ENCODE peak calls at places on chromosomes 7 and 10, in seven cellular contexts. J is coronary artery, D is prostate gland, X is transverse colon, C is OCI-LY7, S is left ventricle myocardium inferior, I is cardiac fibroblast. B is an unnamed sample.

GRCh38 chr10:99532687-99533495 is at the start of gene NKX2-3:
- DNase-seq in J (no peak), I (peak), S (peak), X (peak), C (no peak), D (no peak), B (peak)

GRCh38 chr10:66746246-66746645 is 179.6 kb upstream of the LRRTM3 start:
- DNase-seq in S (no peak), D (no peak), J (no peak), I (peak), X (no peak), C (no peak), B (no peak)

GRCh38 chr10:13331641-13332040 is 16.5 kb downstream of the SEPHS1 start:
- DNase-seq in I (peak), X (no peak), D (no peak), J (no peak), S (no peak), C (no peak), B (no peak)

GRCh38 chr7:134553976-134554375 is 5.1 kb downstream of the AKR1B15 start:
- DNase-seq in C (peak), I (no peak), D (no peak), S (no peak), X (no peak), J (no peak), B (no peak)

GRCh38 chr7:110767550-110768137 is 323.3 kb upstream of the LRRN3 start:
- DNase-seq in J (no peak), C (no peak), X (no peak), S (no peak), I (no peak), D (no peak), B (no peak)

GRCh38 chr7:115471891-115472290 is 550.0 kb downstream of the MDFIC start:
- DNase-seq in C (no peak), D (no peak), X (no peak), S (no peak), J (no peak), I (peak), B (no peak)

GRCh38 chr7:80335473-80336232 is 176.2 kb downstream of the GNAT3 start:
- DNase-seq in I (peak), S (no peak), C (no peak), D (no peak), J (no peak), X (peak), B (no peak)

GRCh38 chr7:128743112-128743772 is 4.1 kb downstream of the CALU start:
- DNase-seq in D (no peak), X (no peak), I (no peak), C (no peak), J (no peak), S (no peak), B (no peak)

GRCh38 chr7:29920491-29920890 is 69.1 kb downstream of the SCRN1 start:
- DNase-seq in S (no peak), X (no peak), J (no peak), D (no peak), C (no peak), I (no peak), B (no peak)

GRCh38 chr10:98293550-98294269 is 25.7 kb upstream of the LOXL4 start:
- DNase-seq in C (no peak), X (no peak), D (no peak), S (peak), J (no peak), I (no peak), B (no peak)

GRCh38 chr7:111708072-111708471 is 145.8 kb upstream of the IMMP2L start:
- DNase-seq in I (no peak), D (no peak), C (no peak), S (no peak), X (no peak), J (no peak), B (no peak)

GRCh38 chr7:46545790-46546189 is 624.7 kb upstream of the IGFBP3 start:
- DNase-seq in D (no peak), S (no peak), C (no peak), J (no peak), I (peak), X (no peak), B (no peak)

GRCh38 chr7:35749548-35749947 is 51.3 kb upstream of the SEPTIN7 start:
- DNase-seq in S (peak), D (no peak), C (no peak), X (no peak), J (no peak), I (peak), B (no peak)

GRCh38 chr7:88040694-88041093 is 106.6 kb downstream of the ADAM22 start:
- DNase-seq in D (no peak), S (no peak), I (no peak), C (no peak), J (no peak), X (no peak), B (no peak)

GRCh38 chr10:104350146-104350635 is 3.4 kb upstream of the CFAP58 start:
- DNase-seq in X (no peak), C (peak), D (peak), J (no peak), I (peak), S (no peak), B (no peak)

GRCh38 chr10:60944159-60944909 is at the start of gene RHOBTB1:
- DNase-seq in X (peak), J (peak), I (peak), S (peak), D (peak), C (no peak), B (peak)

GRCh38 chr7:47194516-47194915 is 387.4 kb downstream of the TNS3 start:
- DNase-seq in D (peak), I (no peak), J (no peak), X (no peak), S (no peak), C (no peak), B (no peak)

GRCh38 chr10:17643755-17644484 is at the start of gene STAM:
- DNase-seq in I (peak), C (peak), J (peak), X (peak), D (peak), S (peak), B (peak)

GRCh38 chr10:79209831-79210230 is 137.4 kb upstream of the PPIF start:
- DNase-seq in X (no peak), S (no peak), I (no peak), D (no peak), C (no peak), J (no peak), B (no peak)

GRCh38 chr10:118979661-118980060 is 49.9 kb upstream of the NANOS1 start:
- DNase-seq in S (no peak), X (no peak), J (peak), C (no peak), I (no peak), D (no peak), B (no peak)

GRCh38 chr7:138838166-138838565 is 40.2 kb upstream of the ATP6V0A4 start:
- DNase-seq in I (no peak), X (no peak), J (no peak), S (no peak), C (no peak), D (no peak), B (no peak)

GRCh38 chr10:38072552-38072951 is 21.6 kb upstream of the ZNF37A start:
- DNase-seq in X (no peak), S (no peak), J (no peak), D (no peak), C (peak), I (no peak), B (no peak)

GRCh38 chr7:117322741-117323584 is at the start of gene WNT2:
- DNase-seq in C (no peak), D (no peak), S (no peak), X (no peak), J (no peak), I (peak), B (no peak)

GRCh38 chr7:117325836-117326235 is 3.0 kb upstream of the WNT2 start:
- DNase-seq in S (no peak), X (no peak), I (no peak), C (no peak), D (no peak), J (no peak), B (no peak)

GRCh38 chr7:117324940-117325339 is 2.1 kb upstream of the WNT2 start:
- DNase-seq in J (no peak), C (no peak), I (no peak), D (no peak), X (no peak), S (no peak), B (no peak)

GRCh38 chr7:117323877-117324699 is 1.2 kb upstream of the WNT2 start:
- DNase-seq in C (no peak), X (no peak), D (no peak), S (peak), I (peak), J (no peak), B (no peak)

GRCh38 chr7:117323585-117323876 is 673 bp upstream of the WNT2 start:
- DNase-seq in D (no peak), I (no peak), S (no peak), X (no peak), J (no peak), C (no peak), B (no peak)
- H3K4me3 ChIP-seq in D (peak), I (peak), S (peak), X (peak), J (peak), C (no peak), B (peak)

DNA sequence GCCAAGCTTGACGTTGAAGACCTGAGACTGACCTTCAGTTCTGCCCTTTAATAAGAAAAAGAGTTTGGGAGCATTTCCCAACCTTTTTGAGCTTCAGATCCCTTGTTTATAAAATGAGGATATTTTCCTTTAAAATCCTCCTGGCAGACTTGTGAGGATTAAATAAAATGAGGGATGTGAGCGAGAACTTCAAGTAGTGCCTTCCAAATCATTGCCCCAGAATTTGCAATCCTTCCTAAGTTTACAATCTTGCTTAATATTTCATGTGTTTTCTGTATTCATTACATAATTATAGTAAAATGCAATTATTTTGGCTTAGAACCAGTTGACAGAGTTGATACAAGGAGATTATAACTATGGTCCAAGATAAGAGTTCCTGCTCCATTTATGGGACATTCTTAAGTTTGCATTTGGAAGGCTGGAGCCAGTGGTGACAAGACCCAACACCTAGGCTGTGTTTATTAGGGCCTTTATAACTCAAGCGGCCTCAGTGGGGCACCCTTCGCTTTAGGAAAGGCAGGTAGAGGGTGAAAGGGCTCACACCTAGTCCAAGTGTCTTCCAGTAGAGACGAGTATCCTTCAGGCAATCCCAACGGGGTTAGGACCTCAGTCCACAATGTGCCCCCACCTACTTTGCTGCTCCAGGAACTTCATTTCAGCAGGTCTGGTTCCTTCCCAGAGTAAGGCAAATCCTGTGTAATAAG is 317.5 kb downstream of the WDR11 start:
- DNase-seq in X (no peak), C (no peak), I (no peak), J (no peak), S (no peak), D (no peak), B (no peak)
- H3K4me3 ChIP-seq in X (no peak), C (no peak), I (no peak), J (no peak), S (no peak), D (no peak), B (no peak)

DNA sequence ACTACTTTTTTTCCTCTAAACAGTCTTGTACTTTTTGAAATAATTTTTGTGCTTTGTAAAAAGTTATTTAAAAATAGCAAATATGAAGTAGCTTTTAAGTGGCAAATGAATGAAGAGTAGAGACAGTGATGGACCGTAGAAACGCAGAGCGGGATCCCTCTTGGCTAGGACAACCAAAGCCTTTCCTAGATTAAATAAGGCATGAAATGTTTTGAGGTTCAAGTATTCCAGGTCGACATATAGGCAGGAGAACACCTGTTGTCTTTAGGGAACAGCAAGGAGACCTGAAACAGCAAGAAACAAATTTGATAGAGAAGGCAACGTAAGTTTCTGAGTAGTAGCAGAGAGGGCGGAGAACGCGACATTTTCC is 662 bp upstream of the PPRC1 start:
- DNase-seq in J (no peak), X (no peak), C (no peak), I (no peak), D (no peak), S (no peak), B (no peak)
- H3K4me3 ChIP-seq in J (peak), X (peak), C (peak), I (no peak), D (no peak), S (peak), B (peak)

GRCh38 chr7:152673902-152674301 is 2.0 kb downstream of the XRCC2 start:
- DNase-seq in J (no peak), C (no peak), D (no peak), S (no peak), X (no peak), I (no peak), B (no peak)

GRCh38 chr7:152669758-152670157 is 6.2 kb downstream of the XRCC2 start:
- DNase-seq in J (no peak), C (no peak), D (no peak), I (no peak), X (no peak), S (no peak), B (no peak)

GRCh38 chr7:152675761-152676636 is at the start of gene XRCC2:
- DNase-seq in C (peak), J (peak), I (peak), S (peak), X (peak), D (peak), B (peak)

GRCh38 chr7:152674860-152675760 is 831 bp downstream of the XRCC2 start:
- DNase-seq in I (peak), S (no peak), J (no peak), X (no peak), C (peak), D (no peak), B (no peak)

GRCh38 chr7:152672626-152673025 is 3.3 kb downstream of the XRCC2 start:
- DNase-seq in C (no peak), D (no peak), X (no peak), I (no peak), S (no peak), J (no peak), B (no peak)
- H3K4me3 ChIP-seq in C (peak), D (no peak), X (no peak), I (no peak), S (no peak), J (no peak), B (no peak)

GRCh38 chr10:30536578-30536977 is 93.0 kb downstream of the LYZL2 start:
- DNase-seq in S (no peak), I (no peak), J (no peak), X (no peak), C (peak), D (no peak), B (no peak)
- H3K4me3 ChIP-seq in S (no peak), I (no peak), J (no peak), X (no peak), C (no peak), D (no peak), B (no peak)

GRCh38 chr7:98400538-98401427 is at the start of gene BAIAP2L1:
- DNase-seq in J (no peak), I (peak), D (peak), S (peak), C (peak), X (peak), B (peak)
- H3K4me3 ChIP-seq in J (peak), I (peak), D (peak), S (peak), C (no peak), X (peak), B (peak)

DNA sequence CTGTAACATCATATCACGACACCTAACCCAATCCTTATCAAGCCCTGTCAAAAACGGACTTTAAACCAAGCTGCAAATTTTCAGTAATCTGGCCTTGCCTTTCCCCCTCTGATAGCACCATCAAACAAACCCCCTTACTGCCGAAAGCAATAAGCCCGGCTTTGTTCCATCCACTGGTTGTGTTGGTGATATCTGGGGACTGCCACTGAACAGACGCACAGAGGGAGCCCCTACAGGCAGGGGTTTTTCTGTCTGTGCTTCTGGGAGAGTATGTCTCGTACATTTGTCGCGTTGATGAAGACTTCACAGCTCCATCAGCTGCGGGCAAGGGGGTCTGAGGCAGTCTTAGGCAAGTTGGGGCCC is 550 bp upstream of the PLAU start:
- DNase-seq in S (no peak), I (no peak), D (no peak), J (no peak), C (peak), X (no peak), B (no peak)
- H3K4me3 ChIP-seq in S (peak), I (peak), D (peak), J (peak), C (peak), X (peak), B (peak)

B was measured in gastrocnemius medialis.